ENCODE peak calls at places on chromosomes 3 and 15, in seven cellular contexts. G is activated effector memory CD4-positive, alpha-beta T cell treated with anti-CD3 and anti-CD28 coated beads, Interleukin-2, amount 50 U/mL, for 16 hours; J is SK-MEL-5; S is fibroblast of the aortic adventitia; M is NCI-H1105 treated with DMSO at 0.1 percent for 48 hours; O is NCI-H1092 treated with DMSO at 0.1 percent for 48 hours; Q is activated CD8-positive, alpha-beta memory T cell treated with anti-CD3 and anti-CD28 coated beads for 24 hours. D is an unnamed sample.

GRCh38 chr15:61835476-61836106 is 224.7 kb downstream of the VPS13C start:
- DNase-seq in G (peak), J (peak), S (peak), M (peak), O (peak), Q (peak), D (peak)

GRCh38 chr3:47910233-47910632 is 106.0 kb downstream of the MAP4 start:
- DNase-seq in G (no peak), J (no peak), S (no peak), M (no peak), O (no peak), Q (no peak), D (no peak)

GRCh38 chr15:56792211-56792610 is 58.9 kb upstream of the ZNF280D start:
- DNase-seq in G (no peak), J (no peak), S (no peak), M (no peak), O (no peak), Q (no peak), D (no peak)

GRCh38 chr15:60798821-60799220 is 319.9 kb upstream of the ICE2 start:
- DNase-seq in G (peak), J (no peak), S (peak), M (no peak), O (no peak), Q (no peak), D (peak)

GRCh38 chr3:13252207-13252606 is 167.9 kb downstream of the NUP210 start:
- DNase-seq in G (no peak), J (no peak), S (no peak), M (no peak), O (no peak), Q (no peak), D (no peak)

GRCh38 chr15:33309602-33310276 is 1.0 kb upstream of the RYR3 start:
- DNase-seq in G (no peak), J (peak), S (no peak), M (no peak), O (no peak), Q (no peak), D (peak)

GRCh38 chr15:51313644-51314280 is 24.6 kb downstream of the CYP19A1 start:
- DNase-seq in G (no peak), J (no peak), S (no peak), M (no peak), O (no peak), Q (no peak), D (no peak)

GRCh38 chr3:195226900-195227447 is 44.0 kb downstream of the XXYLT1 start:
- DNase-seq in G (peak), J (peak), S (no peak), M (no peak), O (no peak), Q (peak), D (peak)

GRCh38 chr15:58147151-58147550 is 9.0 kb downstream of the AQP9 start:
- DNase-seq in G (no peak), J (no peak), S (no peak), M (peak), O (peak), Q (no peak), D (no peak)

GRCh38 chr3:128746881-128747280 is 20.9 kb downstream of the RAB7A start:
- DNase-seq in G (no peak), J (no peak), S (no peak), M (no peak), O (no peak), Q (no peak), D (no peak)

D was measured in choroid plexus epithelial cell.